ENCODE peak calls at places on chromosome 13, in nine cellular contexts. One of them, this sample, is unnamed.

GRCh38 chr13:71758823-71759222 is 108.2 kb downstream of the DACH1 start:
- DNase-seq in EL: no peak
- DNase-seq in ureter: no peak
- DNase-seq in amygdala: no peak
- DNase-seq in stimulated activated CD4-positive, alpha-beta T cell treated with anti-CD3 and anti-CD28 coated beads, Interleukin-2, amount 100 ng/mL, for 48 hours: no peak
- DNase-seq in bronchial epithelial cell: peak; percentile 0
- DNase-seq in GM10248: no peak
- DNase-seq in activated CD4-positive, CD25-positive, alpha-beta regulatory T cell treated with anti-CD3 and anti-CD28 coated beads, Interleukin-2, amount 50 U/mL, for 16 hours: no peak
- DNase-seq in DMS153: no peak
- DNase-seq in this sample: no peak

GRCh38 chr13:80454245-80454644 is 113.3 kb upstream of the SPRY2 start:
- DNase-seq in ureter: no peak
- DNase-seq in bronchial epithelial cell: peak; percentile 29
- DNase-seq in activated CD4-positive, CD25-positive, alpha-beta regulatory T cell treated with anti-CD3 and anti-CD28 coated beads, Interleukin-2, amount 50 U/mL, for 16 hours: no peak
- DNase-seq in stimulated activated CD4-positive, alpha-beta T cell treated with anti-CD3 and anti-CD28 coated beads, Interleukin-2, amount 100 ng/mL, for 48 hours: no peak
- DNase-seq in amygdala: no peak
- DNase-seq in GM10248: no peak
- DNase-seq in DMS153: no peak
- DNase-seq in EL: no peak
- DNase-seq in this sample: no peak

GRCh38 chr13:23993439-23993980 is 96.2 kb upstream of the C1QTNF9B start:
- DNase-seq in EL: peak; percentile 13
- DNase-seq in bronchial epithelial cell: no peak
- DNase-seq in GM10248: no peak
- DNase-seq in ureter: no peak
- DNase-seq in DMS153: no peak
- DNase-seq in amygdala: no peak
- DNase-seq in stimulated activated CD4-positive, alpha-beta T cell treated with anti-CD3 and anti-CD28 coated beads, Interleukin-2, amount 100 ng/mL, for 48 hours: no peak
- DNase-seq in activated CD4-positive, CD25-positive, alpha-beta regulatory T cell treated with anti-CD3 and anti-CD28 coated beads, Interleukin-2, amount 50 U/mL, for 16 hours: no peak
- DNase-seq in this sample: no peak

GRCh38 chr13:114115191-114115671 is 17.2 kb downstream of the RASA3 start:
- DNase-seq in amygdala: no peak
- DNase-seq in bronchial epithelial cell: peak; percentile 75
- DNase-seq in DMS153: no peak
- DNase-seq in GM10248: peak; percentile 48
- DNase-seq in ureter: no peak
- DNase-seq in EL: peak; percentile 91
- DNase-seq in activated CD4-positive, CD25-positive, alpha-beta regulatory T cell treated with anti-CD3 and anti-CD28 coated beads, Interleukin-2, amount 50 U/mL, for 16 hours: no peak
- DNase-seq in stimulated activated CD4-positive, alpha-beta T cell treated with anti-CD3 and anti-CD28 coated beads, Interleukin-2, amount 100 ng/mL, for 48 hours: no peak
- DNase-seq in this sample: no peak

GRCh38 chr13:114264886-114265611 is 16.4 kb upstream of the UPF3A start:
- DNase-seq in EL: peak; percentile 91
- DNase-seq in stimulated activated CD4-positive, alpha-beta T cell treated with anti-CD3 and anti-CD28 coated beads, Interleukin-2, amount 100 ng/mL, for 48 hours: no peak
- DNase-seq in bronchial epithelial cell: no peak
- DNase-seq in activated CD4-positive, CD25-positive, alpha-beta regulatory T cell treated with anti-CD3 and anti-CD28 coated beads, Interleukin-2, amount 50 U/mL, for 16 hours: no peak
- DNase-seq in DMS153: no peak
- DNase-seq in ureter: no peak
- DNase-seq in GM10248: no peak
- DNase-seq in amygdala: no peak
- DNase-seq in this sample: no peak

GRCh38 chr13:27374650-27375049 is 49.8 kb upstream of the GTF3A start:
- DNase-seq in activated CD4-positive, CD25-positive, alpha-beta regulatory T cell treated with anti-CD3 and anti-CD28 coated beads, Interleukin-2, amount 50 U/mL, for 16 hours: peak; percentile 26
- DNase-seq in amygdala: peak; percentile 24
- DNase-seq in DMS153: peak; percentile 85
- DNase-seq in EL: peak; percentile 80
- DNase-seq in bronchial epithelial cell: peak; percentile 77
- DNase-seq in stimulated activated CD4-positive, alpha-beta T cell treated with anti-CD3 and anti-CD28 coated beads, Interleukin-2, amount 100 ng/mL, for 48 hours: peak; percentile 40
- DNase-seq in GM10248: peak; percentile 75
- DNase-seq in ureter: peak; percentile 74
- DNase-seq in this sample: peak; percentile 80

GRCh38 chr13:44128522-44128921 is 245.1 kb upstream of the SERP2 start:
- DNase-seq in activated CD4-positive, CD25-positive, alpha-beta regulatory T cell treated with anti-CD3 and anti-CD28 coated beads, Interleukin-2, amount 50 U/mL, for 16 hours: no peak
- DNase-seq in stimulated activated CD4-positive, alpha-beta T cell treated with anti-CD3 and anti-CD28 coated beads, Interleukin-2, amount 100 ng/mL, for 48 hours: no peak
- DNase-seq in amygdala: no peak
- DNase-seq in GM10248: no peak
- DNase-seq in EL: peak; percentile 9
- DNase-seq in ureter: no peak
- DNase-seq in DMS153: no peak
- DNase-seq in bronchial epithelial cell: no peak
- DNase-seq in this sample: no peak

GRCh38 chr13:109139346-109139745 is 509.9 kb downstream of the MYO16 start:
- DNase-seq in activated CD4-positive, CD25-positive, alpha-beta regulatory T cell treated with anti-CD3 and anti-CD28 coated beads, Interleukin-2, amount 50 U/mL, for 16 hours: no peak
- DNase-seq in GM10248: no peak
- DNase-seq in bronchial epithelial cell: no peak
- DNase-seq in ureter: no peak
- DNase-seq in EL: no peak
- DNase-seq in stimulated activated CD4-positive, alpha-beta T cell treated with anti-CD3 and anti-CD28 coated beads, Interleukin-2, amount 100 ng/mL, for 48 hours: no peak
- DNase-seq in amygdala: no peak
- DNase-seq in DMS153: no peak
- DNase-seq in this sample: no peak

GRCh38 chr13:104750377-104750776 is 1684.2 kb upstream of the SLC10A2 start:
- DNase-seq in DMS153: no peak
- DNase-seq in amygdala: no peak
- DNase-seq in GM10248: no peak
- DNase-seq in EL: peak; percentile 3
- DNase-seq in activated CD4-positive, CD25-positive, alpha-beta regulatory T cell treated with anti-CD3 and anti-CD28 coated beads, Interleukin-2, amount 50 U/mL, for 16 hours: no peak
- DNase-seq in bronchial epithelial cell: peak; percentile 82
- DNase-seq in stimulated activated CD4-positive, alpha-beta T cell treated with anti-CD3 and anti-CD28 coated beads, Interleukin-2, amount 100 ng/mL, for 48 hours: no peak
- DNase-seq in ureter: no peak
- DNase-seq in this sample: no peak

GRCh38 chr13:25130944-25131343 is 35.0 kb downstream of the PABPC3 start:
- DNase-seq in activated CD4-positive, CD25-positive, alpha-beta regulatory T cell treated with anti-CD3 and anti-CD28 coated beads, Interleukin-2, amount 50 U/mL, for 16 hours: no peak
- DNase-seq in stimulated activated CD4-positive, alpha-beta T cell treated with anti-CD3 and anti-CD28 coated beads, Interleukin-2, amount 100 ng/mL, for 48 hours: no peak
- DNase-seq in EL: no peak
- DNase-seq in amygdala: no peak
- DNase-seq in bronchial epithelial cell: no peak
- DNase-seq in ureter: no peak
- DNase-seq in GM10248: no peak
- DNase-seq in DMS153: no peak
- DNase-seq in this sample: no peak

GRCh38 chr13:49495783-49496762 is at the start of gene PHF11:
- DNase-seq in ureter: peak; percentile 84
- DNase-seq in GM10248: peak; percentile 89
- DNase-seq in amygdala: peak; percentile 56
- DNase-seq in DMS153: peak; percentile 32
- DNase-seq in bronchial epithelial cell: peak; percentile 62
- DNase-seq in activated CD4-positive, CD25-positive, alpha-beta regulatory T cell treated with anti-CD3 and anti-CD28 coated beads, Interleukin-2, amount 50 U/mL, for 16 hours: peak; percentile 71
- DNase-seq in EL: peak; percentile 86
- DNase-seq in stimulated activated CD4-positive, alpha-beta T cell treated with anti-CD3 and anti-CD28 coated beads, Interleukin-2, amount 100 ng/mL, for 48 hours: peak; percentile 78
- DNase-seq in this sample: peak; percentile 78

GRCh38 chr13:98265669-98266551 is 88.8 kb upstream of the RNF113B start:
- DNase-seq in bronchial epithelial cell: no peak
- DNase-seq in GM10248: no peak
- DNase-seq in ureter: peak; percentile 46
- DNase-seq in activated CD4-positive, CD25-positive, alpha-beta regulatory T cell treated with anti-CD3 and anti-CD28 coated beads, Interleukin-2, amount 50 U/mL, for 16 hours: no peak
- DNase-seq in DMS153: no peak
- DNase-seq in EL: no peak
- DNase-seq in stimulated activated CD4-positive, alpha-beta T cell treated with anti-CD3 and anti-CD28 coated beads, Interleukin-2, amount 100 ng/mL, for 48 hours: no peak
- DNase-seq in amygdala: no peak
- DNase-seq in this sample: no peak

GRCh38 chr13:97749174-97749573 is 204.3 kb upstream of the IPO5 start:
- DNase-seq in DMS153: no peak
- DNase-seq in GM10248: no peak
- DNase-seq in stimulated activated CD4-positive, alpha-beta T cell treated with anti-CD3 and anti-CD28 coated beads, Interleukin-2, amount 100 ng/mL, for 48 hours: no peak
- DNase-seq in ureter: no peak
- DNase-seq in amygdala: no peak
- DNase-seq in EL: peak; percentile 18
- DNase-seq in bronchial epithelial cell: peak; percentile 85
- DNase-seq in activated CD4-positive, CD25-positive, alpha-beta regulatory T cell treated with anti-CD3 and anti-CD28 coated beads, Interleukin-2, amount 50 U/mL, for 16 hours: no peak
- DNase-seq in this sample: no peak

GRCh38 chr13:66329988-66330429 is 900.1 kb downstream of the PCDH9 start:
- DNase-seq in DMS153: no peak
- DNase-seq in activated CD4-positive, CD25-positive, alpha-beta regulatory T cell treated with anti-CD3 and anti-CD28 coated beads, Interleukin-2, amount 50 U/mL, for 16 hours: no peak
- DNase-seq in stimulated activated CD4-positive, alpha-beta T cell treated with anti-CD3 and anti-CD28 coated beads, Interleukin-2, amount 100 ng/mL, for 48 hours: no peak
- DNase-seq in EL: peak; percentile 37
- DNase-seq in GM10248: no peak
- DNase-seq in amygdala: no peak
- DNase-seq in ureter: no peak
- DNase-seq in bronchial epithelial cell: no peak
- DNase-seq in this sample: no peak